ENCODE peak calls at places on chromosomes 4 and X, in seven cellular contexts. H, W, V, D, S, E and F are unnamed samples.
A peak's percentile ranks its signal among the peaks of the same experiment; 100 is the strongest.

GRCh38 chrX:265502-265901 is 15.7 kb upstream of the PLCXD1 start:
- DNase-seq in H (no peak), W (no peak), V (no peak), D (no peak), S (no peak), E (peak; percentile 13), F (no peak)

GRCh38 chr4:53507671-53508286 is 83.5 kb downstream of the LNX1 start:
- DNase-seq in H (no peak), W (no peak), V (no peak), D (peak; percentile 49), S (peak; percentile 98), E (peak; percentile 67), F (no peak)

GRCh38 chr4:3123201-3123671 is 48.8 kb downstream of the HTT start:
- DNase-seq in H (no peak), W (no peak), V (no peak), D (peak; percentile 37), S (no peak), E (no peak), F (peak; percentile 20)

GRCh38 chrX:79604364-79604763 is 237.2 kb upstream of the ITM2A start:
- DNase-seq in H (no peak), W (no peak), V (no peak), D (no peak), S (no peak), E (no peak), F (no peak)

GRCh38 chr4:187569871-187570270 is 425.7 kb upstream of the ZFP42 start:
- DNase-seq in H (no peak), W (no peak), V (no peak), D (no peak), S (no peak), E (no peak), F (no peak)

GRCh38 chr4:25223770-25224375 is 10.0 kb upstream of the PI4K2B start:
- DNase-seq in H (peak; percentile 40), W (no peak), V (no peak), D (peak; percentile 29), S (peak; percentile 34), E (no peak), F (no peak)

GRCh38 chrX:81411517-81411916 is 209.6 kb downstream of the SH3BGRL start:
- DNase-seq in H (no peak), W (no peak), V (no peak), D (no peak), S (no peak), E (no peak), F (no peak)

GRCh38 chr4:184899261-184900134 is 73.7 kb upstream of the ACSL1 start:
- DNase-seq in H (peak; percentile 73), W (no peak), V (no peak), D (no peak), S (no peak), E (peak; percentile 68), F (peak; percentile 28)

GRCh38 chr4:74267998-74268606 is 40.2 kb upstream of the EPGN start:
- DNase-seq in H (peak; percentile 83), W (no peak), V (no peak), D (peak; percentile 51), S (peak; percentile 85), E (no peak), F (peak; percentile 11)

GRCh38 chr4:25986807-25987206 is 72.8 kb downstream of the SMIM20 start:
- DNase-seq in H (no peak), W (no peak), V (no peak), D (no peak), S (no peak), E (no peak), F (no peak)

GRCh38 chr4:156475322-156475721 is 496.3 kb downstream of the PDGFC start:
- DNase-seq in H (peak; percentile 64), W (peak; percentile 30), V (no peak), D (peak; percentile 73), S (peak; percentile 59), E (no peak), F (peak; percentile 34)

GRCh38 chrX:11899091-11899490 is 141.1 kb downstream of the MSL3 start:
- DNase-seq in H (peak; percentile 82), W (no peak), V (no peak), D (peak; percentile 22), S (peak; percentile 67), E (no peak), F (no peak)

GRCh38 chrX:38882894-38883620 is 81.8 kb downstream of the MID1IP1 start:
- DNase-seq in H (peak; percentile 93), W (peak; percentile 40), V (no peak), D (peak; percentile 60), S (peak; percentile 94), E (peak; percentile 36), F (peak; percentile 65)

GRCh38 chrX:49039598-49040375 is 3.4 kb downstream of the TFE3 start:
- DNase-seq in H (peak; percentile 88), W (peak; percentile 63), V (peak; percentile 12), D (peak; percentile 81), S (peak; percentile 87), E (peak; percentile 53), F (peak; percentile 79)

GRCh38 chrX:15946783-15947550 is 92.4 kb upstream of the AP1S2 start:
- DNase-seq in H (peak; percentile 92), W (peak; percentile 54), V (no peak), D (peak; percentile 67), S (peak; percentile 77), E (no peak), F (peak; percentile 60)

GRCh38 chr4:140937866-140938265 is 181.7 kb upstream of the TBC1D9 start:
- DNase-seq in H (no peak), W (peak; percentile 77), V (no peak), D (peak; percentile 81), S (peak; percentile 85), E (no peak), F (peak; percentile 33)

GRCh38 chr4:119656986-119657635 is 28.5 kb upstream of the PDE5A start:
- DNase-seq in H (peak; percentile 47), W (no peak), V (no peak), D (peak; percentile 19), S (peak; percentile 90), E (no peak), F (no peak)

GRCh38 chr4:37793562-37793961 is 32.9 kb upstream of the PGM2 start:
- DNase-seq in H (peak; percentile 3), W (no peak), V (no peak), D (peak; percentile 13), S (no peak), E (no peak), F (peak; percentile 14)